ENCODE peak calls at places on chromosomes 6 and 20, in nine cellular contexts. C is heart left ventricle, F is ovary, J is tibial nerve, N is IMR-90, Z is uterus, B is breast epithelium, H is A549, Q is adrenal gland. M is an unnamed sample.

GRCh38 chr6:19465240-19465639 is 371.9 kb upstream of the ID4 start:
- DNase-seq in N (no peak), Q (no peak), H (no peak), B (no peak), J (no peak), Z (no peak), C (no peak), F (no peak), M (no peak)

GRCh38 chr6:149223934-149224333 is 93.6 kb upstream of the TAB2 start:
- DNase-seq in C (no peak), J (no peak), H (no peak), N (no peak), F (no peak), B (no peak), Z (no peak), Q (no peak), M (no peak)

GRCh38 chr20:31811198-31811597 is 8.0 kb upstream of the MYLK2 start:
- DNase-seq in C (no peak), Q (peak), N (no peak), F (no peak), H (no peak), J (no peak), Z (no peak), B (no peak), M (no peak)

GRCh38 chr6:56223995-56224394 is 23.4 kb downstream of the COL21A1 start:
- DNase-seq in N (peak), F (no peak), C (no peak), Q (no peak), Z (peak), B (no peak), J (no peak), H (peak), M (no peak)

GRCh38 chr6:117399126-117399525 is 26.6 kb downstream of the ROS1 start:
- DNase-seq in Q (no peak), Z (no peak), B (no peak), C (no peak), F (no peak), N (no peak), J (no peak), H (no peak), M (no peak)

GRCh38 chr20:41316602-41317535 is 662 bp downstream of the ZHX3 start:
- DNase-seq in C (peak), F (peak), N (peak), Z (peak), H (peak), Q (peak), B (peak), J (peak), M (peak)

GRCh38 chr6:156273065-156273711 is 504.0 kb upstream of the ARID1B start:
- DNase-seq in J (no peak), H (no peak), B (no peak), Q (no peak), C (no peak), Z (no peak), N (no peak), F (no peak), M (no peak)

GRCh38 chr20:22526512-22527012 is 57.8 kb downstream of the FOXA2 start:
- DNase-seq in B (no peak), F (no peak), C (no peak), Q (no peak), J (no peak), Z (no peak), H (no peak), N (no peak), M (no peak)

GRCh38 chr20:51127713-51128112 is 104.8 kb upstream of the KCNG1 start:
- DNase-seq in N (no peak), C (no peak), H (no peak), Z (no peak), F (no peak), J (no peak), Q (peak), B (no peak), M (no peak)

GRCh38 chr20:56515657-56516381 is 8.7 kb upstream of the FAM209A start:
- DNase-seq in F (no peak), Q (no peak), B (no peak), Z (no peak), H (no peak), C (no peak), N (peak), J (no peak), M (no peak)

GRCh38 chr20:58645277-58645968 is 5.7 kb upstream of the STX16 start:
- DNase-seq in Q (peak), H (no peak), Z (peak), N (peak), J (no peak), B (peak), C (no peak), F (peak), M (peak)

GRCh38 chr20:45044084-45044573 is 56.8 kb downstream of the KCNS1 start:
- DNase-seq in J (peak), B (no peak), Q (peak), H (peak), C (no peak), Z (no peak), F (no peak), N (peak), M (peak)

GRCh38 chr20:11982289-11982957 is 64.7 kb downstream of the BTBD3 start:
- DNase-seq in J (no peak), C (peak), F (no peak), B (no peak), Z (no peak), Q (no peak), H (peak), N (no peak), M (no peak)

GRCh38 chr6:100445512-100445911 is 19.2 kb downstream of the SIM1 start:
- DNase-seq in F (no peak), H (no peak), C (no peak), J (no peak), B (no peak), Z (no peak), N (no peak), Q (no peak), M (no peak)

GRCh38 chr6:90216081-90216977 is 80.3 kb downstream of the BACH2 start:
- DNase-seq in N (peak), F (no peak), Z (no peak), H (peak), C (no peak), Q (no peak), B (no peak), J (peak), M (peak)

GRCh38 chr6:33878541-33878940 is 74.7 kb upstream of the MLN start:
- DNase-seq in B (no peak), N (no peak), Z (no peak), J (no peak), H (no peak), Q (no peak), C (no peak), F (no peak), M (no peak)

GRCh38 chr6:8090650-8091049 is 11.7 kb downstream of the EEF1E1 start:
- DNase-seq in H (no peak), N (no peak), Z (no peak), Q (no peak), J (no peak), B (no peak), C (no peak), F (no peak), M (no peak)

GRCh38 chr6:29656157-29656556 is 735 bp upstream of the MOG start:
- DNase-seq in F (no peak), B (no peak), Z (no peak), C (peak), H (no peak), N (no peak), Q (no peak), J (no peak), M (no peak)

GRCh38 chr6:159540152-159540551 is 152.9 kb downstream of the SOD2 start:
- DNase-seq in Z (no peak), Q (no peak), N (no peak), F (no peak), H (peak), C (no peak), J (no peak), B (no peak), M (no peak)

GRCh38 chr6:52598123-52598823 is 21.4 kb upstream of the TRAM2 start:
- DNase-seq in B (peak), Z (peak), C (peak), N (peak), H (peak), Q (peak), J (peak), F (peak), M (peak)

GRCh38 chr6:41167173-41167963 is 4.5 kb upstream of the TREM2 start:
- DNase-seq in Q (peak), B (no peak), C (no peak), Z (no peak), J (no peak), F (no peak), N (peak), H (no peak), M (no peak)

GRCh38 chr6:143675946-143676345 is 1.8 kb upstream of the PHACTR2 start:
- DNase-seq in J (no peak), C (no peak), N (peak), B (no peak), Q (no peak), Z (no peak), H (peak), F (no peak), M (no peak)

GRCh38 chr6:36386495-36387439 is 702 bp downstream of the ETV7 start:
- DNase-seq in N (peak), F (peak), B (peak), Z (peak), J (peak), Q (peak), H (peak), C (no peak), M (peak)

GRCh38 chr6:93318127-93318526 is 101.2 kb downstream of the EPHA7 start:
- DNase-seq in H (no peak), Z (no peak), C (no peak), Q (no peak), N (no peak), F (no peak), B (no peak), J (no peak), M (no peak)

GRCh38 chr6:32844839-32845372 is 1.1 kb upstream of the PSMB8 start:
- DNase-seq in C (no peak), N (no peak), Z (no peak), B (no peak), Q (no peak), F (no peak), J (no peak), H (no peak), M (no peak)

GRCh38 chr6:151196571-151196970 is 43.2 kb upstream of the AKAP12 start:
- DNase-seq in J (peak), B (peak), N (peak), F (peak), C (peak), Z (peak), H (no peak), Q (peak), M (peak)

GRCh38 chr6:140462495-140463311 is 1088.3 kb upstream of the CITED2 start:
- DNase-seq in C (no peak), Q (no peak), F (no peak), B (peak), Z (no peak), J (no peak), H (no peak), N (peak), M (no peak)

GRCh38 chr6:140463312-140463710 is 1088.9 kb upstream of the CITED2 start:
- DNase-seq in N (no peak), C (no peak), Q (no peak), F (no peak), B (no peak), Z (no peak), H (no peak), J (no peak), M (no peak)

GRCh38 chr6:140460267-140460666 is 1085.8 kb upstream of the CITED2 start:
- DNase-seq in J (no peak), B (no peak), N (no peak), H (no peak), F (no peak), C (no peak), Z (no peak), Q (no peak), M (no peak)

GRCh38 chr6:140464720-140465119 is 1090.3 kb upstream of the CITED2 start:
- DNase-seq in H (no peak), F (no peak), N (no peak), B (no peak), C (no peak), Z (no peak), Q (no peak), J (no peak), M (no peak)
- TF ChIP-seq POLR2A in H (no peak), F (no peak), N (no peak), B (no peak), C (no peak), Z (no peak), Q (no peak), J (no peak), M (no peak)

GRCh38 chr6:18118330-18118729 is 4.1 kb downstream of the NHLRC1 start:
- DNase-seq in Q (no peak), C (no peak), Z (no peak), F (no peak), H (no peak), N (no peak), B (no peak), J (no peak), M (no peak)

GRCh38 chr6:18126116-18126515 is 3.6 kb upstream of the NHLRC1 start:
- DNase-seq in H (no peak), Q (no peak), B (no peak), F (no peak), J (no peak), Z (no peak), C (no peak), N (no peak), M (no peak)

GRCh38 chr6:18122128-18123093 is at the start of gene NHLRC1:
- DNase-seq in J (peak), N (peak), H (peak), Q (peak), F (peak), C (peak), Z (peak), B (peak), M (peak)

GRCh38 chr6:18119236-18119635 is 3.2 kb downstream of the NHLRC1 start:
- DNase-seq in F (no peak), Z (no peak), Q (no peak), N (no peak), J (no peak), C (no peak), H (no peak), B (no peak), M (no peak)

DNA sequence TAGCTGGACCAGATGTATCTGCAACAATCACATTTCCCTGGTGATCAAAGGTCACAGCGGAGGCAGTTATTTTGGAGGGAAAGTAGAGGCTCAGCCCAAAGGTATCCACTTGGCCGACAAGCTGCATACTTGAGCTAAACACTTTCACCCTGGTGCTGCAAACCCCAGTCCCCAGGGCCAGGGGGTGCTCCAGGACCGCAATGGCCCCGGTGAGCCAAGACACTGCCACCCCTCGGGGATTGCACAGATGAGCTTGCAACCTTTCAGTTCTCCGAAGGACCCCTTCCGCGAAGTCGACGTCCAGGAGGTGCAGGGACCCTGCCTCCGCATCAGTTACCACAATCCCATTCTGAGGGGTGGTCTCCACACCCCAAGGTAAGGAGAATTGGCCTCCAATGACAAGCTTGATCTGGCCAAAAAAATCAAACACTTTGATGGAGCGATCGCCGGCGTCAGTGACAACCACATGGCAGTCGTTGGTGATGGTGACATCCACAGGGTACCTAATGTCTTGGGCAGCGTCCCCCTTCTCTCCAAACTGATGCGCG is 823 bp downstream of the NHLRC1 start:
- DNase-seq in Z (no peak), C (no peak), B (no peak), N (no peak), H (no peak), J (no peak), Q (no peak), F (no peak), M (no peak)
- TF ChIP-seq CTCF in Z (no peak), C (no peak), B (no peak), N (no peak), H (no peak), J (no peak), Q (no peak), F (no peak), M (no peak)

GRCh38 chr6:2242311-2242710 is 3.1 kb downstream of the GMDS start:
- DNase-seq in C (no peak), Q (no peak), B (no peak), N (no peak), F (no peak), H (no peak), J (no peak), Z (no peak), M (no peak)

GRCh38 chr6:2244261-2245102 is 923 bp downstream of the GMDS start:
- DNase-seq in H (no peak), J (no peak), Z (no peak), B (peak), Q (no peak), C (no peak), F (no peak), N (no peak), M (no peak)

GRCh38 chr6:2245954-2246863 is 804 bp upstream of the GMDS start:
- DNase-seq in B (peak), C (peak), F (peak), J (peak), Z (peak), H (peak), N (peak), Q (peak), M (peak)

GRCh38 chr6:2247664-2248063 is 2.3 kb upstream of the GMDS start:
- DNase-seq in Q (no peak), B (no peak), F (no peak), C (no peak), H (no peak), N (no peak), J (no peak), Z (no peak), M (no peak)

DNA sequence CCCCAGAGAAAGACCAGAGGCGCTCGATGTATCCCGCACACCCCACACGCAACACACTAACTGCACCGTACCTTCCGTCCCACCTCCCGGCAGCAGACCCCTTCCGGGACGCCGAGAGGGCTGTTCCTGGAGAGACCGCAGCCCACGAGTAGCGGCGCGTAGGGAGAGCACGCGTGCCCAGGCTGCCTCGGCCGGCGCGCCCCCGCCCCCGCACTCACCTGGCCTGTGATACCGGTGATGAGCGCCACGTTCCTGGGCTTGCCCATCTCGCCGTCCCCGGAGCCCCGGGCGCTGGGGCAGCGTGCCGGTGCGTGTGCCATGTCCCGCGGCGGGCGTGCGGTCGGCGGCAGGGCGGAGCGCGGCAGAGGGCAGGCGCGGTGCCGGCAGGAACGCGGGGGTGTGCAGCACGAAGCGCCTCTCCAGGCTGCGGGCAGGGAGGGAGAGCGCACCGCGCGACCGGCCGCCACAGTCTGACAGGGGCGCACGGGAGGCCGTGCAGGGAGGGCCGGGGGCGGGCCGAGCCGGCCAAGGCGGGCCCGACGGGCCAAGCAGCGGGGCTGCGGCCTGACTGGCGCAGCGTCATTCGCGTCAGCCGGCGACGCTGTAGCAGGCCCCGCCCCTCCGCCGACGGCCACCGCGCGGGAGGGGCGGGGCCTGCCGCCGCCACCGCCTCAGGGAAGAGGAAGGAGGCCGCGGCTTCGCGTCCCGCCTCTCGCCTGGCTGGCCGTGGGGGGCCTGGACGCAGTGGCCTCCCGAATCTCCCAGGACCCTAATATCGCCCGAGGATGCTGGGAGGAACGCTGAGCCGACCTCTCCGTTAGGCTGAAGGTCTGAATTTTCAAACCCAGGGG is at the start of gene GMDS:
- DNase-seq in C (peak), B (peak), Q (peak), H (peak), J (peak), F (peak), N (peak), Z (peak), M (peak)
- TF ChIP-seq POLR2A in C (peak), B (peak), Q (peak), H (peak), J (peak), F (peak), N (peak), Z (peak), M (peak)

GRCh38 chr6:136378888-136379287 is 89.2 kb upstream of the BCLAF1 start:
- DNase-seq in F (no peak), N (peak), J (no peak), Q (no peak), B (no peak), C (no peak), H (no peak), Z (no peak), M (no peak)
- TF ChIP-seq CTCF in F (no peak), N (peak), J (no peak), Q (no peak), B (peak), C (no peak), H (peak), Z (no peak), M (no peak)

GRCh38 chr6:166382500-166382932 is 224 bp downstream of the MPC1 start:
- DNase-seq in C (peak), Z (no peak), J (no peak), F (no peak), B (no peak), Q (no peak), H (no peak), N (no peak), M (no peak)
- TF ChIP-seq POLR2A in C (no peak), Z (no peak), J (no peak), F (no peak), B (no peak), Q (peak), H (no peak), N (no peak), M (no peak)

GRCh38 chr6:38198219-38198618 is 378.7 kb downstream of the ZFAND3 start:
- DNase-seq in B (no peak), H (no peak), Q (peak), N (no peak), C (no peak), Z (no peak), J (no peak), F (no peak), M (no peak)
- TF ChIP-seq CTCF in B (no peak), H (no peak), Q (no peak), N (no peak), C (no peak), Z (no peak), J (no peak), F (no peak), M (no peak)

GRCh38 chr6:134288538-134289203 is 29.2 kb downstream of the SGK1 start:
- DNase-seq in Z (no peak), F (no peak), B (no peak), H (peak), C (no peak), N (peak), Q (no peak), J (peak), M (no peak)
- TF ChIP-seq POLR2A in Z (no peak), F (no peak), B (no peak), H (no peak), C (no peak), N (no peak), Q (no peak), J (no peak), M (no peak)